ENCODE peak calls at places on chromosomes 3 and 15, in seven cellular contexts. One of them, this sample, is unnamed.

GRCh38 chr15:61762682-61763081 is 297.6 kb downstream of the VPS13C start:
- DNase-seq in activated T-cell treated with anti-CD3 and anti-CD28 coated beads for 24 hours: no peak
- DNase-seq in stimulated activated CD4-positive, alpha-beta T cell treated with anti-CD3 and anti-CD28 coated beads, TNF-alpha, amount 100 ng/mL, for 4 hours: no peak
- DNase-seq in SK-N-MC: no peak
- DNase-seq in A549: no peak
- DNase-seq in naive thymus-derived CD4-positive, alpha-beta T cell: no peak
- DNase-seq in astrocyte: no peak
- DNase-seq in this sample: no peak

GRCh38 chr3:170076715-170077238 is 39.0 kb downstream of the GPR160 start:
- DNase-seq in astrocyte: peak
- DNase-seq in SK-N-MC: no peak
- DNase-seq in activated T-cell treated with anti-CD3 and anti-CD28 coated beads for 24 hours: no peak
- DNase-seq in A549: no peak
- DNase-seq in stimulated activated CD4-positive, alpha-beta T cell treated with anti-CD3 and anti-CD28 coated beads, TNF-alpha, amount 100 ng/mL, for 4 hours: no peak
- DNase-seq in naive thymus-derived CD4-positive, alpha-beta T cell: no peak
- DNase-seq in this sample: peak

GRCh38 chr3:118960876-118961275 is 73.8 kb downstream of the IGSF11 start:
- DNase-seq in astrocyte: peak
- DNase-seq in SK-N-MC: no peak
- DNase-seq in naive thymus-derived CD4-positive, alpha-beta T cell: no peak
- DNase-seq in A549: no peak
- DNase-seq in activated T-cell treated with anti-CD3 and anti-CD28 coated beads for 24 hours: no peak
- DNase-seq in stimulated activated CD4-positive, alpha-beta T cell treated with anti-CD3 and anti-CD28 coated beads, TNF-alpha, amount 100 ng/mL, for 4 hours: no peak
- DNase-seq in this sample: no peak

GRCh38 chr15:74823324-74823723 is 3.1 kb upstream of the CPLX3 start:
- DNase-seq in SK-N-MC: no peak
- DNase-seq in stimulated activated CD4-positive, alpha-beta T cell treated with anti-CD3 and anti-CD28 coated beads, TNF-alpha, amount 100 ng/mL, for 4 hours: no peak
- DNase-seq in astrocyte: no peak
- DNase-seq in A549: no peak
- DNase-seq in naive thymus-derived CD4-positive, alpha-beta T cell: no peak
- DNase-seq in activated T-cell treated with anti-CD3 and anti-CD28 coated beads for 24 hours: no peak
- DNase-seq in this sample: no peak

GRCh38 chr3:159845737-159846136 is 142.9 kb upstream of the IL12A start:
- DNase-seq in activated T-cell treated with anti-CD3 and anti-CD28 coated beads for 24 hours: no peak
- DNase-seq in astrocyte: no peak
- DNase-seq in stimulated activated CD4-positive, alpha-beta T cell treated with anti-CD3 and anti-CD28 coated beads, TNF-alpha, amount 100 ng/mL, for 4 hours: no peak
- DNase-seq in SK-N-MC: no peak
- DNase-seq in A549: no peak
- DNase-seq in naive thymus-derived CD4-positive, alpha-beta T cell: no peak
- DNase-seq in this sample: no peak

GRCh38 chr15:41285285-41285684 is 47.1 kb downstream of the OIP5 start:
- DNase-seq in A549: no peak
- DNase-seq in astrocyte: no peak
- DNase-seq in activated T-cell treated with anti-CD3 and anti-CD28 coated beads for 24 hours: no peak
- DNase-seq in SK-N-MC: no peak
- DNase-seq in stimulated activated CD4-positive, alpha-beta T cell treated with anti-CD3 and anti-CD28 coated beads, TNF-alpha, amount 100 ng/mL, for 4 hours: no peak
- DNase-seq in naive thymus-derived CD4-positive, alpha-beta T cell: no peak
- DNase-seq in this sample: no peak

GRCh38 chr3:141845407-141846049 is 30.9 kb upstream of the ATP1B3 start:
- DNase-seq in activated T-cell treated with anti-CD3 and anti-CD28 coated beads for 24 hours: peak
- DNase-seq in stimulated activated CD4-positive, alpha-beta T cell treated with anti-CD3 and anti-CD28 coated beads, TNF-alpha, amount 100 ng/mL, for 4 hours: peak
- DNase-seq in SK-N-MC: no peak
- DNase-seq in astrocyte: no peak
- DNase-seq in naive thymus-derived CD4-positive, alpha-beta T cell: no peak
- DNase-seq in A549: no peak
- DNase-seq in this sample: no peak

GRCh38 chr15:90558182-90558581 is 28.5 kb downstream of the CRTC3 start:
- DNase-seq in activated T-cell treated with anti-CD3 and anti-CD28 coated beads for 24 hours: no peak
- DNase-seq in stimulated activated CD4-positive, alpha-beta T cell treated with anti-CD3 and anti-CD28 coated beads, TNF-alpha, amount 100 ng/mL, for 4 hours: no peak
- DNase-seq in astrocyte: no peak
- DNase-seq in SK-N-MC: no peak
- DNase-seq in naive thymus-derived CD4-positive, alpha-beta T cell: no peak
- DNase-seq in A549: no peak
- DNase-seq in this sample: no peak

GRCh38 chr3:38575279-38575843 is 74.1 kb downstream of the SCN5A start:
- DNase-seq in SK-N-MC: no peak
- DNase-seq in astrocyte: no peak
- DNase-seq in naive thymus-derived CD4-positive, alpha-beta T cell: peak
- DNase-seq in stimulated activated CD4-positive, alpha-beta T cell treated with anti-CD3 and anti-CD28 coated beads, TNF-alpha, amount 100 ng/mL, for 4 hours: no peak
- DNase-seq in A549: no peak
- DNase-seq in activated T-cell treated with anti-CD3 and anti-CD28 coated beads for 24 hours: no peak
- DNase-seq in this sample: no peak

GRCh38 chr15:29196306-29196705 is 73.3 kb downstream of the NSMCE3 start:
- DNase-seq in SK-N-MC: no peak
- DNase-seq in activated T-cell treated with anti-CD3 and anti-CD28 coated beads for 24 hours: no peak
- DNase-seq in naive thymus-derived CD4-positive, alpha-beta T cell: no peak
- DNase-seq in A549: no peak
- DNase-seq in stimulated activated CD4-positive, alpha-beta T cell treated with anti-CD3 and anti-CD28 coated beads, TNF-alpha, amount 100 ng/mL, for 4 hours: no peak
- DNase-seq in astrocyte: no peak
- DNase-seq in this sample: no peak

GRCh38 chr3:115857518-115858136 is 234.3 kb downstream of the GAP43 start:
- DNase-seq in naive thymus-derived CD4-positive, alpha-beta T cell: no peak
- DNase-seq in astrocyte: peak
- DNase-seq in activated T-cell treated with anti-CD3 and anti-CD28 coated beads for 24 hours: no peak
- DNase-seq in stimulated activated CD4-positive, alpha-beta T cell treated with anti-CD3 and anti-CD28 coated beads, TNF-alpha, amount 100 ng/mL, for 4 hours: no peak
- DNase-seq in SK-N-MC: no peak
- DNase-seq in A549: no peak
- DNase-seq in this sample: no peak

GRCh38 chr15:98654790-98655360 is 6.5 kb downstream of the IGF1R start:
- DNase-seq in stimulated activated CD4-positive, alpha-beta T cell treated with anti-CD3 and anti-CD28 coated beads, TNF-alpha, amount 100 ng/mL, for 4 hours: no peak
- DNase-seq in naive thymus-derived CD4-positive, alpha-beta T cell: no peak
- DNase-seq in activated T-cell treated with anti-CD3 and anti-CD28 coated beads for 24 hours: no peak
- DNase-seq in A549: peak
- DNase-seq in SK-N-MC: no peak
- DNase-seq in astrocyte: no peak
- DNase-seq in this sample: no peak

GRCh38 chr3:170044795-170045244 is 7.0 kb downstream of the GPR160 start:
- DNase-seq in stimulated activated CD4-positive, alpha-beta T cell treated with anti-CD3 and anti-CD28 coated beads, TNF-alpha, amount 100 ng/mL, for 4 hours: no peak
- DNase-seq in SK-N-MC: no peak
- DNase-seq in activated T-cell treated with anti-CD3 and anti-CD28 coated beads for 24 hours: no peak
- DNase-seq in naive thymus-derived CD4-positive, alpha-beta T cell: no peak
- DNase-seq in astrocyte: no peak
- DNase-seq in A549: no peak
- DNase-seq in this sample: no peak

GRCh38 chr3:121834079-121834730 is 655 bp downstream of the IQCB1 start:
- DNase-seq in A549: no peak
- DNase-seq in activated T-cell treated with anti-CD3 and anti-CD28 coated beads for 24 hours: no peak
- DNase-seq in astrocyte: no peak
- DNase-seq in stimulated activated CD4-positive, alpha-beta T cell treated with anti-CD3 and anti-CD28 coated beads, TNF-alpha, amount 100 ng/mL, for 4 hours: no peak
- DNase-seq in SK-N-MC: no peak
- DNase-seq in naive thymus-derived CD4-positive, alpha-beta T cell: no peak
- DNase-seq in this sample: no peak